ENCODE peak calls at places on chromosomes 3 and 15, in four cellular contexts. X is HepG2, G is GM12878, A is K562. P is an unnamed sample.
A peak's percentile ranks its signal among the peaks of the same experiment; 100 is the strongest.

GRCh38 chr15:52008698-52009434 is 10.2 kb upstream of the MAPK6 start:
- DNase-seq in X (peak; percentile 97), G (peak; percentile 80), A (peak; percentile 39), P (peak; percentile 61)

GRCh38 chr3:65758438-65758837 is 280.3 kb downstream of the MAGI1 start:
- DNase-seq in X (no peak), G (no peak), A (no peak), P (no peak)

GRCh38 chr3:195096484-195097330 is 174.3 kb downstream of the XXYLT1 start:
- DNase-seq in X (no peak), G (no peak), A (no peak), P (no peak)

GRCh38 chr3:148742127-148742526 is 44.4 kb downstream of the AGTR1 start:
- DNase-seq in X (no peak), G (no peak), A (no peak), P (no peak)

GRCh38 chr15:90710436-90710835 is 6.7 kb upstream of the BLM start:
- DNase-seq in X (no peak), G (no peak), A (peak; percentile 21), P (no peak)

GRCh38 chr3:87076951-87077350 is 86.0 kb upstream of the VGLL3 start:
- DNase-seq in X (peak; percentile 2), G (no peak), A (no peak), P (peak; percentile 9)

GRCh38 chr3:160661660-160662059 is 15.3 kb upstream of the ARL14 start:
- DNase-seq in X (no peak), G (no peak), A (no peak), P (no peak)

GRCh38 chr3:22594990-22595389 is 608.1 kb upstream of the UBE2E2 start:
- DNase-seq in X (no peak), G (no peak), A (no peak), P (no peak)

GRCh38 chr3:19213608-19214220 is 65.4 kb downstream of the KCNH8 start:
- DNase-seq in X (peak; percentile 4), G (no peak), A (no peak), P (peak; percentile 17)

GRCh38 chr15:56187665-56188064 is 56.0 kb downstream of the RFX7 start:
- DNase-seq in X (peak; percentile 65), G (no peak), A (no peak), P (no peak)

GRCh38 chr15:56194035-56194434 is 49.6 kb downstream of the RFX7 start:
- DNase-seq in X (no peak), G (no peak), A (no peak), P (no peak)

DNA sequence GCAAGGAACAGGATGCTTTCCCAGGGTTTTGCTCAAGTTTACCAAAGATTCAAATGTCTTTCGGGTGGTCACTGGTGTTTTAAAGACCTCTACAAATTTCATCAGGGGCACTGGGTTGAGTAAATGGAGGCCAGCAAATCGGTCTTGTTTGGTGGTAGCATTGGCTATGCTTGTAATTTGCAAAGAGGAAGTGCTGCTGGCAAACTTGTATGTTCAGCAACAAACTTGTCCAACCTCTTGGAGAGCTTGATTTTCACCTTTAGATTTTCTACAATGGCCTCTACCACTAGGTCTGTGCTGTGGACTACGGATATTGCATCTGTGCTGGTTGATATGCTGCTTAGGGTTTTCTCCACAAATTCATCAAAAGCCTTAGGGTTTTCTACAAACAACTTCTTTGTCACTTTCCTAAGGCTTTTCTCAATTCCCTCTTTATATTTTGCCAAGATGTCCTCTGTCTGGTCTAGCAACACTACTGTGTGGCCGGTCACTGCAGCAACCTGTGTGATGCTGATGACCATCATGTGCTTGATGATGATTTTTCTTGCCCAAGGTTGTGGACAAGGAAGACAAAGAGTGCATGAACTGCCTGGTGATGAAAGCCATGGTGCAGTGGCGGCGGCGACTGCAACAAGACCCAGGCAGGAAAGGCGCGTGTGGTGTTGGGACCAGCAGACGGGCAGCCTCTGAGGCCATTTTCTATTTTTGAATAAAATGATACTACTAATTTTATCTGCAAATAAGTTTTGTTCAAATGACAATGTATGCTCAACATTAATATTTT is 50.8 kb downstream of the RFX7 start:
- DNase-seq in X (no peak), G (no peak), A (no peak), P (no peak)
- TF ChIP-seq ESRRA in X (no peak), G (no peak), A (no peak), P (no peak)

GRCh38 chr3:66808891-66809578 is 189.1 kb upstream of the KBTBD8 start:
- DNase-seq in X (peak; percentile 79), G (no peak), A (no peak), P (no peak)

GRCh38 chr3:66803206-66803605 is 194.9 kb upstream of the KBTBD8 start:
- DNase-seq in X (no peak), G (no peak), A (no peak), P (no peak)

GRCh38 chr3:66800941-66801545 is 197.1 kb upstream of the KBTBD8 start:
- DNase-seq in X (no peak), G (no peak), A (no peak), P (no peak)

GRCh38 chr3:66809579-66809958 is 188.5 kb upstream of the KBTBD8 start:
- DNase-seq in X (peak; percentile 70), G (no peak), A (peak; percentile 6), P (no peak)

GRCh38 chr3:66803706-66804496 is 194.2 kb upstream of the KBTBD8 start:
- DNase-seq in X (no peak), G (no peak), A (no peak), P (no peak)
- TF ChIP-seq RFX5 in X (no peak), G (no peak), A (no peak), P (no peak)

GRCh38 chr3:196207833-196208607 is 3.2 kb downstream of the ZDHHC19 start:
- DNase-seq in X (no peak), G (no peak), A (peak; percentile 99), P (peak; percentile 57)

GRCh38 chr3:196208942-196209695 is 2.1 kb downstream of the ZDHHC19 start:
- DNase-seq in X (no peak), G (no peak), A (no peak), P (no peak)

GRCh38 chr3:196203833-196204232 is 7.4 kb downstream of the ZDHHC19 start:
- DNase-seq in X (no peak), G (no peak), A (no peak), P (no peak)

GRCh38 chr3:196210673-196211556 is at the start of gene ZDHHC19:
- DNase-seq in X (no peak), G (no peak), A (no peak), P (no peak)

DNA sequence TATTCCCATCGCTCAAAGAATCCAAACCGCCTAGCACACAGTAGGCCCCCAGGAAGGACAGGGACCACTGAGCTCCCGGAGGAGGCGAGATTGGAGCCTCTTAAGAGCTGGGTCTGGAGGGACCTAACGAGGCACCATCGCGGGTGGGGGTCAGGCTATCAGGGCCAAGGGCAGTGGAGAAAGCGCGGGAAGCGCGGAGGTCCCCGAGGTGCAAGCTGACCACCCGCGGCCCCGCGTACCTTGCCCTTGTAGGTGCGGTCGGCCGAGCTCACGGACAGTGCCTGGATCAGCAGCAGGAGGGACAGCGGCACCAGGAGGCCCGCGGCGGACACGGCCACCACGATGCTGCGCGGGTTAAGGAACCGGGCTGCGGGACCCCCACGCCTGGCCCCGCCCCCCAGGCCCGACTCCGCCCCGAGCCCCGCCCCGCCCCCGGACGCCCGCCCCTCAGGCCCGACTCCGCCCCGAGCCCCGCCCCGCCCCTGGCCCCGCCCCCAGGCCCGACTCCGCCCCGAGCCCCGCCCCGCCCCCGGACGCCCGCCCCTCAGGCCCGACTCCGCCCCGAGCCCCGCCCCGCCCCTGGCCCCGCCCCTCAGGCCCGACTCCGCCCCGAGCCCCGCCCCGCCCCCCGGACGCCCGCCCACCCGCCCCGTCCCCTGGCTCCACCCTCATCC is 3.9 kb downstream of the ZDHHC19 start:
- DNase-seq in X (no peak), G (no peak), A (peak; percentile 78), P (no peak)
- TF ChIP-seq ESRRA in X (no peak), G (no peak), A (no peak), P (no peak)

GRCh38 chr3:133895208-133896001 is at the start of gene RAB6B:
- DNase-seq in X (no peak), G (no peak), A (peak; percentile 75), P (no peak)
- TF ChIP-seq RFX5 in X (no peak), G (no peak), A (no peak), P (no peak)

DNA sequence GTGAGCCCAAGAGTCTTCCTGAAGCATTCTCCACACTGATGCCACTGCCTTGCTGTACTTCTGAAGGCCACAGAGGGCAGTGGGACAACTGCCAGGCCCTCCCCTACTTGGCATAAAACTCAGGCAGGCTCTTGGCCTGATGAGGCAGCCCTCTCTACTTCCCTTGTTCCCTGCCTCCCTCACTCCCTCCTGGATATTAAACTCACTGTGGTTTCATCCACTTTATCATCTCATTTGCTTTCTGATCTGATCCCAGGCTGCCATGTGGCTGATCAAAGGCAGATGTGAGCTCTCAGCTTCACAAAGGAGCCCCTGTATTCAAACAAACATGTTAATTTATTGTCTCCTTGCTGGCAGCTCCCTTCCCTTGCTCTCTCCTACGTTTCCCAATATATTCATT is 533.5 kb downstream of the IGSF11 start:
- DNase-seq in X (peak; percentile 28), G (no peak), A (no peak), P (peak; percentile 27)
- TF ChIP-seq ESRRA in X (no peak), G (no peak), A (no peak), P (no peak)

P was measured in A549.